ENCODE peak calls at places on chromosomes 6 and 20, in five cellular contexts. P, Z, C, H and J are unnamed samples.

GRCh38 chr6:164532546-164533362 is 776.7 kb downstream of the C6orf118 start:
- DNase-seq in P (no peak), C (no peak), Z (no peak), H (no peak), J (no peak)

GRCh38 chr6:105560611-105561066 is 157.8 kb upstream of the PREP start:
- DNase-seq in Z (peak), C (no peak), P (no peak), H (no peak), J (peak)

GRCh38 chr6:87628424-87628823 is 38.5 kb downstream of the ORC3 start:
- DNase-seq in C (no peak), P (no peak), H (no peak), Z (no peak), J (no peak)

GRCh38 chr6:34522740-34523139 is 33.4 kb downstream of the SPDEF start:
- DNase-seq in H (no peak), Z (no peak), C (no peak), P (no peak), J (no peak)

GRCh38 chr20:58550661-58551060 is 35.5 kb upstream of the APCDD1L start:
- DNase-seq in Z (peak), P (no peak), H (peak), C (no peak), J (no peak)

GRCh38 chr20:61768926-61769832 is 296.5 kb downstream of the TAF4 start:
- DNase-seq in P (no peak), C (no peak), H (no peak), Z (peak), J (no peak)

GRCh38 chr20:10863337-10864060 is 189.7 kb upstream of the JAG1 start:
- DNase-seq in P (no peak), C (no peak), H (peak), Z (no peak), J (peak)

GRCh38 chr20:3751664-3752385 is 15.7 kb downstream of the ADISSP start:
- DNase-seq in H (no peak), P (no peak), Z (peak), C (no peak), J (peak)

GRCh38 chr6:159979136-159979874 is 10.4 kb downstream of the IGF2R start:
- DNase-seq in P (peak), C (no peak), Z (no peak), H (peak), J (peak)

GRCh38 chr6:76275746-76276145 is 203.3 kb upstream of the IMPG1 start:
- DNase-seq in Z (no peak), P (peak), C (no peak), H (no peak), J (no peak)

GRCh38 chr20:50776122-50776795 is 18.6 kb upstream of the BCAS4 start:
- DNase-seq in Z (no peak), P (no peak), H (no peak), C (no peak), J (no peak)

GRCh38 chr6:22613695-22614094 is 44.3 kb downstream of the HDGFL1 start:
- DNase-seq in C (no peak), P (no peak), H (peak), Z (no peak), J (peak)

GRCh38 chr6:77337392-77337791 is 125.9 kb downstream of the HTR1B start:
- DNase-seq in Z (no peak), C (no peak), P (no peak), H (no peak), J (no peak)

GRCh38 chr20:36574278-36575065 is 1.1 kb downstream of the TGIF2 start:
- DNase-seq in Z (peak), C (no peak), P (peak), H (peak), J (peak)

GRCh38 chr6:135922746-135923145 is 71.2 kb downstream of the PDE7B start:
- DNase-seq in Z (no peak), H (peak), C (no peak), P (no peak), J (no peak)

GRCh38 chr6:108165714-108166663 is at the start of gene NR2E1:
- DNase-seq in P (no peak), Z (peak), C (no peak), H (no peak), J (peak)

GRCh38 chr6:165049362-165049761 is 260.0 kb downstream of the C6orf118 start:
- DNase-seq in P (peak), H (peak), C (no peak), Z (no peak), J (peak)

GRCh38 chr6:11317885-11318771 is 85.7 kb upstream of the NEDD9 start:
- DNase-seq in H (peak), P (no peak), C (no peak), Z (peak), J (peak)

GRCh38 chr20:59515013-59515905 is 89.1 kb upstream of the PHACTR3 start:
- DNase-seq in Z (peak), H (peak), P (peak), C (no peak), J (peak)

GRCh38 chr6:65557224-65557623 is 149.8 kb downstream of the EYS start:
- DNase-seq in P (no peak), Z (no peak), H (no peak), C (no peak), J (no peak)

GRCh38 chr6:18990313-18990978 is 603.3 kb downstream of the RNF144B start:
- DNase-seq in C (no peak), Z (no peak), H (peak), P (peak), J (peak)

GRCh38 chr20:18496740-18497592 is at the start of gene RBBP9:
- DNase-seq in P (peak), H (peak), Z (peak), C (peak), J (peak)

GRCh38 chr6:100088009-100088408 is 94.0 kb upstream of the MCHR2 start:
- DNase-seq in C (no peak), P (no peak), H (peak), Z (peak), J (peak)

GRCh38 chr20:40754372-40754943 is 65.4 kb upstream of the MAFB start:
- DNase-seq in P (no peak), C (no peak), Z (no peak), H (peak), J (no peak)

GRCh38 chr6:140271759-140272377 is 897.4 kb upstream of the CITED2 start:
- DNase-seq in Z (no peak), H (no peak), C (no peak), P (peak), J (no peak)

GRCh38 chr6:41426438-41426851 is 91.0 kb downstream of the NCR2 start:
- DNase-seq in P (peak), H (peak), C (no peak), Z (peak), J (no peak)

GRCh38 chr20:53763707-53764415 is 170.2 kb upstream of the ZNF217 start:
- DNase-seq in Z (no peak), H (peak), C (no peak), P (no peak), J (no peak)

GRCh38 chr6:39310542-39310941 is 3.7 kb downstream of the KCNK17 start:
- DNase-seq in Z (peak), P (peak), C (no peak), H (no peak), J (no peak)

GRCh38 chr6:170371588-170371987 is 65.0 kb downstream of the FAM120B start:
- DNase-seq in H (peak), Z (no peak), C (no peak), P (no peak), J (no peak)

GRCh38 chr6:43926644-43927524 is 156.9 kb downstream of the VEGFA start:
- DNase-seq in Z (peak), P (no peak), H (peak), C (no peak), J (peak)

GRCh38 chr20:61895686-61896057 is 170.0 kb downstream of the TAF4 start:
- DNase-seq in Z (no peak), P (no peak), C (no peak), H (no peak), J (no peak)